ENCODE peak calls at places on chromosomes 7 and 10, in five cellular contexts. N is NCI-H446, U is type B pancreatic cell, E is T follicular helper cell, J is AG20443. Z is an unnamed sample.

GRCh38 chr10:34814228-34815173 is 595 bp downstream of the PARD3 start:
- DNase-seq in U (peak), N (peak), E (no peak), J (peak), Z (no peak)

GRCh38 chr7:1564603-1565022 is 5.2 kb downstream of the PSMG3 start:
- DNase-seq in U (no peak), N (no peak), J (peak), E (no peak), Z (no peak)

GRCh38 chr7:45112648-45113047 is 1.2 kb upstream of the TBRG4 start:
- DNase-seq in J (no peak), E (no peak), U (no peak), N (no peak), Z (no peak)

GRCh38 chr10:19498348-19499290 is 317.6 kb upstream of the PLXDC2 start:
- DNase-seq in N (peak), E (no peak), U (no peak), J (no peak), Z (no peak)

GRCh38 chr7:41786943-41787342 is 84.1 kb upstream of the INHBA start:
- DNase-seq in J (no peak), E (no peak), U (no peak), N (no peak), Z (no peak)

GRCh38 chr7:123498651-123499050 is 35.7 kb downstream of the IQUB start:
- DNase-seq in J (no peak), N (no peak), E (no peak), U (no peak), Z (no peak)

GRCh38 chr7:149495785-149496641 is 1.6 kb downstream of the ZNF746 start:
- DNase-seq in J (peak), N (peak), E (no peak), U (no peak), Z (no peak)

GRCh38 chr10:91709394-91709798 is 76.5 kb upstream of the PPP1R3C start:
- DNase-seq in N (peak), E (no peak), J (no peak), U (no peak), Z (no peak)

GRCh38 chr10:132355754-132356153 is 23.8 kb downstream of the LRRC27 start:
- DNase-seq in N (no peak), U (no peak), E (no peak), J (no peak), Z (no peak)

GRCh38 chr7:17406756-17407155 is 108.3 kb downstream of the AHR start:
- DNase-seq in N (no peak), J (peak), U (no peak), E (no peak), Z (no peak)

GRCh38 chr7:106284516-106285050 is at the start of gene NAMPT:
- DNase-seq in N (peak), U (peak), E (peak), J (peak), Z (no peak)

GRCh38 chr7:99440195-99440594 is 1.5 kb downstream of the CPSF4 start:
- DNase-seq in N (no peak), E (no peak), J (no peak), U (no peak), Z (no peak)

GRCh38 chr7:51827641-51828040 is 511.0 kb upstream of the COBL start:
- DNase-seq in E (no peak), U (no peak), N (no peak), J (no peak), Z (no peak)

GRCh38 chr10:34719746-34720145 is 95.3 kb downstream of the PARD3 start:
- DNase-seq in E (no peak), U (no peak), J (no peak), N (no peak), Z (no peak)

GRCh38 chr7:50832744-50833143 is 50.0 kb upstream of the GRB10 start:
- DNase-seq in E (no peak), U (no peak), J (no peak), N (no peak), Z (no peak)

GRCh38 chr10:5538446-5538845 is 13.7 kb downstream of the CALML3 start:
- DNase-seq in E (no peak), J (peak), N (no peak), U (no peak), Z (peak)

GRCh38 chr10:86348321-86349210 is 18.0 kb downstream of the GRID1 start:
- DNase-seq in J (peak), E (no peak), N (no peak), U (no peak), Z (no peak)

GRCh38 chr7:67251986-67252558 is 255.4 kb downstream of the TYW1 start:
- DNase-seq in E (no peak), J (no peak), N (no peak), U (no peak), Z (no peak)

GRCh38 chr7:37988721-37989650 is 68.5 kb downstream of the EPDR1 start:
- DNase-seq in E (no peak), N (no peak), U (no peak), J (no peak), Z (no peak)

GRCh38 chr7:90383879-90384278 is 19.4 kb upstream of the CLDN12 start:
- DNase-seq in J (peak), N (no peak), U (no peak), E (no peak), Z (no peak)

GRCh38 chr7:24905996-24906770 is 73.8 kb downstream of the OSBPL3 start:
- DNase-seq in E (no peak), J (no peak), N (no peak), U (no peak), Z (no peak)

GRCh38 chr7:128915841-128916642 is 5.5 kb upstream of the KCP start:
- DNase-seq in N (no peak), U (peak), J (no peak), E (no peak), Z (peak)

GRCh38 chr10:21926949-21927348 is 76.6 kb downstream of the DNAJC1 start:
- DNase-seq in N (peak), J (peak), E (no peak), U (no peak), Z (no peak)